ENCODE peak calls at places on chromosomes 4 and X, in five cellular contexts. T, E, Z, R and Q are unnamed samples.

GRCh38 chrX:1153940-1154339 is 58.5 kb downstream of the CRLF2 start:
- DNase-seq in Z (peak), E (no peak), R (no peak), T (no peak), Q (no peak)

GRCh38 chrX:149145845-149146285 is 359.2 kb downstream of the IDS start:
- DNase-seq in T (no peak), Z (no peak), R (no peak), E (no peak), Q (no peak)

GRCh38 chr4:43353552-43353951 is 461.0 kb downstream of the GRXCR1 start:
- DNase-seq in E (no peak), R (no peak), T (no peak), Z (no peak), Q (no peak)

GRCh38 chr4:38923746-38924145 is 56.1 kb downstream of the FAM114A1 start:
- DNase-seq in T (no peak), Z (no peak), R (no peak), E (no peak), Q (no peak)

GRCh38 chr4:87654487-87655044 is 4.5 kb downstream of the DMP1 start:
- DNase-seq in E (no peak), R (no peak), T (no peak), Z (no peak), Q (no peak)

GRCh38 chr4:8643986-8644385 is 51.4 kb downstream of the CPZ start:
- DNase-seq in T (no peak), R (no peak), Z (no peak), E (no peak), Q (no peak)

GRCh38 chr4:80225628-80226027 is 28.3 kb downstream of the PRDM8 start:
- DNase-seq in T (no peak), E (no peak), Z (no peak), R (no peak), Q (no peak)

GRCh38 chrX:37958493-37959211 is 47.7 kb upstream of the SYTL5 start:
- DNase-seq in Z (no peak), T (no peak), R (no peak), E (no peak), Q (no peak)

GRCh38 chr4:157713342-157713741 is 459.5 kb downstream of the GASK1B start:
- DNase-seq in R (no peak), T (peak), E (no peak), Z (peak), Q (no peak)

GRCh38 chr4:95362906-95363578 is 185.7 kb downstream of the UNC5C start:
- DNase-seq in T (peak), Z (peak), E (peak), R (peak), Q (no peak)

GRCh38 chrX:109629310-109629709 is 4.3 kb upstream of the KCNE5 start:
- DNase-seq in E (no peak), T (peak), Z (no peak), R (no peak), Q (no peak)